ENCODE peak calls at places on chromosomes 2 and 18, in nine cellular contexts. R is HAP-1; I is GM23248; X is ovary; F is RWPE1; J is CD8-positive, alpha-beta T cell; A is KBM-7; L is left ventricle myocardium inferior; D is right cardiac atrium. B is an unnamed sample.

GRCh38 chr2:134144651-134145050 is 109.2 kb upstream of the MGAT5 start:
- DNase-seq in F (no peak), I (peak), D (no peak), A (no peak), L (no peak), X (no peak), J (no peak), R (no peak), B (no peak)

GRCh38 chr18:7172611-7173010 is 55.0 kb upstream of the LAMA1 start:
- DNase-seq in A (no peak), L (no peak), J (no peak), R (no peak), X (no peak), I (no peak), D (no peak), F (no peak), B (no peak)

GRCh38 chr2:46461716-46462171 is 17.6 kb upstream of the TMEM247 start:
- DNase-seq in A (peak), F (no peak), I (no peak), J (no peak), R (no peak), X (no peak), L (no peak), D (no peak), B (no peak)

GRCh38 chr2:203341741-203342310 is 13.6 kb downstream of the ABI2 start:
- DNase-seq in I (peak), X (no peak), R (no peak), F (no peak), L (no peak), J (no peak), D (no peak), A (no peak), B (no peak)

GRCh38 chr2:179558010-179558911 is 293.6 kb upstream of the SESTD1 start:
- DNase-seq in L (no peak), J (no peak), D (no peak), A (no peak), X (peak), I (no peak), R (peak), F (no peak), B (no peak)

GRCh38 chr18:46073474-46074331 is 1.6 kb upstream of the PSTPIP2 start:
- DNase-seq in R (peak), J (peak), D (no peak), L (no peak), I (peak), X (no peak), A (peak), F (no peak), B (peak)

GRCh38 chr2:225779829-225780228 is 380.3 kb downstream of the NYAP2 start:
- DNase-seq in A (no peak), D (no peak), I (peak), R (no peak), L (no peak), J (no peak), F (no peak), X (no peak), B (no peak)

GRCh38 chr18:36449451-36449850 is 151.9 kb downstream of the FHOD3 start:
- DNase-seq in X (no peak), R (peak), I (no peak), J (no peak), A (no peak), L (no peak), F (no peak), D (no peak), B (no peak)

GRCh38 chr2:64913357-64913869 is 75.8 kb upstream of the SLC1A4 start:
- DNase-seq in I (no peak), L (no peak), J (no peak), A (no peak), F (peak), X (no peak), R (no peak), D (no peak), B (peak)

GRCh38 chr18:70998490-70998889 is 709.6 kb downstream of the SOCS6 start:
- DNase-seq in I (no peak), A (peak), F (no peak), L (no peak), X (no peak), J (no peak), D (no peak), R (no peak), B (no peak)

GRCh38 chr18:35371412-35372195 is 5.5 kb downstream of the ZNF396 start:
- DNase-seq in A (no peak), F (no peak), L (no peak), D (no peak), R (no peak), J (no peak), I (peak), X (no peak), B (no peak)

GRCh38 chr18:8766576-8767253 is 61.4 kb downstream of the MTCL1 start:
- DNase-seq in A (no peak), I (no peak), J (no peak), L (no peak), R (no peak), X (no peak), F (no peak), D (no peak), B (no peak)

GRCh38 chr2:11631462-11631861 is 38.5 kb downstream of the NTSR2 start:
- DNase-seq in L (no peak), J (no peak), F (peak), I (peak), R (no peak), A (no peak), X (no peak), D (no peak), B (no peak)

GRCh38 chr18:8661754-8662573 is 43.4 kb upstream of the MTCL1 start:
- DNase-seq in X (no peak), D (no peak), A (no peak), F (peak), J (no peak), I (peak), R (peak), L (no peak), B (no peak)

GRCh38 chr2:100972452-100972851 is 29.6 kb upstream of the RPL31 start:
- DNase-seq in R (no peak), F (no peak), I (no peak), A (no peak), D (no peak), L (no peak), X (no peak), J (no peak), B (no peak)

GRCh38 chr2:147051248-147051647 is 793.6 kb upstream of the ACVR2A start:
- DNase-seq in R (no peak), X (no peak), F (no peak), A (no peak), J (no peak), L (no peak), I (peak), D (no peak), B (no peak)

B was measured in HCT116.